ENCODE peak calls at places on chromosomes 12 and 14, in eight cellular contexts. One of them, this sample, is unnamed.

GRCh38 chr12:56104815-56105476 is 587 bp downstream of the PA2G4 start:
- DNase-seq in kidney epithelial cell: no peak
- DNase-seq in activated T-helper 2 cell treated with anti-CD3 and anti-CD28 coated beads, Interferon-gamma antibody, Interleukin-2, Interleukin-4, amounts not matched to agents 10 μg/mL and 5 μg/mL and 100 μg/mL, durations not matched to agents 14 hours and 24 hours and 36 hours: no peak
- DNase-seq in SK-N-SH: peak; percentile 57
- DNase-seq in LHCN-M2: peak; percentile 23
- DNase-seq in activated T-cell treated with anti-CD3 and anti-CD28 coated beads for 1 hour: no peak
- DNase-seq in effector CD8-positive, alpha-beta T cell: no peak
- DNase-seq in activated CD4-positive, alpha-beta memory T cell treated with anti-CD3 and anti-CD28 coated beads for 36 hours: peak; percentile 42
- DNase-seq in this sample: peak; percentile 5

GRCh38 chr14:105873870-105874512 is 347.6 kb downstream of the TMEM121 start:
- DNase-seq in kidney epithelial cell: no peak
- DNase-seq in activated T-helper 2 cell treated with anti-CD3 and anti-CD28 coated beads, Interferon-gamma antibody, Interleukin-2, Interleukin-4, amounts not matched to agents 10 μg/mL and 5 μg/mL and 100 μg/mL, durations not matched to agents 14 hours and 24 hours and 36 hours: no peak
- DNase-seq in SK-N-SH: no peak
- DNase-seq in LHCN-M2: no peak
- DNase-seq in activated T-cell treated with anti-CD3 and anti-CD28 coated beads for 1 hour: no peak
- DNase-seq in effector CD8-positive, alpha-beta T cell: no peak
- DNase-seq in activated CD4-positive, alpha-beta memory T cell treated with anti-CD3 and anti-CD28 coated beads for 36 hours: no peak
- DNase-seq in this sample: no peak

GRCh38 chr12:52540531-52540930 is 12.4 kb downstream of the KRT71 start:
- DNase-seq in kidney epithelial cell: no peak
- DNase-seq in activated T-helper 2 cell treated with anti-CD3 and anti-CD28 coated beads, Interferon-gamma antibody, Interleukin-2, Interleukin-4, amounts not matched to agents 10 μg/mL and 5 μg/mL and 100 μg/mL, durations not matched to agents 14 hours and 24 hours and 36 hours: no peak
- DNase-seq in SK-N-SH: no peak
- DNase-seq in LHCN-M2: no peak
- DNase-seq in activated T-cell treated with anti-CD3 and anti-CD28 coated beads for 1 hour: no peak
- DNase-seq in effector CD8-positive, alpha-beta T cell: no peak
- DNase-seq in activated CD4-positive, alpha-beta memory T cell treated with anti-CD3 and anti-CD28 coated beads for 36 hours: no peak
- DNase-seq in this sample: no peak

GRCh38 chr12:66087365-66087943 is 43.1 kb downstream of the LLPH start:
- DNase-seq in kidney epithelial cell: no peak
- DNase-seq in activated T-helper 2 cell treated with anti-CD3 and anti-CD28 coated beads, Interferon-gamma antibody, Interleukin-2, Interleukin-4, amounts not matched to agents 10 μg/mL and 5 μg/mL and 100 μg/mL, durations not matched to agents 14 hours and 24 hours and 36 hours: peak; percentile 17
- DNase-seq in SK-N-SH: peak; percentile 38
- DNase-seq in LHCN-M2: peak; percentile 78
- DNase-seq in activated T-cell treated with anti-CD3 and anti-CD28 coated beads for 1 hour: peak; percentile 26
- DNase-seq in effector CD8-positive, alpha-beta T cell: peak; percentile 14
- DNase-seq in activated CD4-positive, alpha-beta memory T cell treated with anti-CD3 and anti-CD28 coated beads for 36 hours: peak; percentile 65
- DNase-seq in this sample: peak; percentile 73

GRCh38 chr12:89364631-89365030 is 12.3 kb upstream of the DUSP6 start:
- DNase-seq in kidney epithelial cell: no peak
- DNase-seq in activated T-helper 2 cell treated with anti-CD3 and anti-CD28 coated beads, Interferon-gamma antibody, Interleukin-2, Interleukin-4, amounts not matched to agents 10 μg/mL and 5 μg/mL and 100 μg/mL, durations not matched to agents 14 hours and 24 hours and 36 hours: no peak
- DNase-seq in SK-N-SH: no peak
- DNase-seq in LHCN-M2: no peak
- DNase-seq in activated T-cell treated with anti-CD3 and anti-CD28 coated beads for 1 hour: no peak
- DNase-seq in effector CD8-positive, alpha-beta T cell: no peak
- DNase-seq in activated CD4-positive, alpha-beta memory T cell treated with anti-CD3 and anti-CD28 coated beads for 36 hours: no peak
- DNase-seq in this sample: no peak

GRCh38 chr14:99909500-99910064 is 116.4 kb downstream of the EML1 start:
- DNase-seq in kidney epithelial cell: no peak
- DNase-seq in activated T-helper 2 cell treated with anti-CD3 and anti-CD28 coated beads, Interferon-gamma antibody, Interleukin-2, Interleukin-4, amounts not matched to agents 10 μg/mL and 5 μg/mL and 100 μg/mL, durations not matched to agents 14 hours and 24 hours and 36 hours: no peak
- DNase-seq in SK-N-SH: no peak
- DNase-seq in LHCN-M2: peak; percentile 14
- DNase-seq in activated T-cell treated with anti-CD3 and anti-CD28 coated beads for 1 hour: no peak
- DNase-seq in effector CD8-positive, alpha-beta T cell: no peak
- DNase-seq in activated CD4-positive, alpha-beta memory T cell treated with anti-CD3 and anti-CD28 coated beads for 36 hours: no peak
- DNase-seq in this sample: no peak

GRCh38 chr14:65412189-65412846 is at the start of gene FUT8:
- DNase-seq in kidney epithelial cell: peak; percentile 79
- DNase-seq in activated T-helper 2 cell treated with anti-CD3 and anti-CD28 coated beads, Interferon-gamma antibody, Interleukin-2, Interleukin-4, amounts not matched to agents 10 μg/mL and 5 μg/mL and 100 μg/mL, durations not matched to agents 14 hours and 24 hours and 36 hours: peak; percentile 90
- DNase-seq in SK-N-SH: peak; percentile 95
- DNase-seq in LHCN-M2: peak; percentile 94
- DNase-seq in activated T-cell treated with anti-CD3 and anti-CD28 coated beads for 1 hour: peak; percentile 94
- DNase-seq in effector CD8-positive, alpha-beta T cell: peak; percentile 90
- DNase-seq in activated CD4-positive, alpha-beta memory T cell treated with anti-CD3 and anti-CD28 coated beads for 36 hours: peak; percentile 96
- DNase-seq in this sample: peak; percentile 97

GRCh38 chr12:40616383-40616900 is 75.8 kb upstream of the CNTN1 start:
- DNase-seq in kidney epithelial cell: no peak
- DNase-seq in activated T-helper 2 cell treated with anti-CD3 and anti-CD28 coated beads, Interferon-gamma antibody, Interleukin-2, Interleukin-4, amounts not matched to agents 10 μg/mL and 5 μg/mL and 100 μg/mL, durations not matched to agents 14 hours and 24 hours and 36 hours: no peak
- DNase-seq in SK-N-SH: peak; percentile 19
- DNase-seq in LHCN-M2: no peak
- DNase-seq in activated T-cell treated with anti-CD3 and anti-CD28 coated beads for 1 hour: no peak
- DNase-seq in effector CD8-positive, alpha-beta T cell: no peak
- DNase-seq in activated CD4-positive, alpha-beta memory T cell treated with anti-CD3 and anti-CD28 coated beads for 36 hours: no peak
- DNase-seq in this sample: no peak

GRCh38 chr14:61229475-61229888 is 51.7 kb downstream of the TMEM30B start:
- DNase-seq in kidney epithelial cell: no peak
- DNase-seq in activated T-helper 2 cell treated with anti-CD3 and anti-CD28 coated beads, Interferon-gamma antibody, Interleukin-2, Interleukin-4, amounts not matched to agents 10 μg/mL and 5 μg/mL and 100 μg/mL, durations not matched to agents 14 hours and 24 hours and 36 hours: no peak
- DNase-seq in SK-N-SH: no peak
- DNase-seq in LHCN-M2: no peak
- DNase-seq in activated T-cell treated with anti-CD3 and anti-CD28 coated beads for 1 hour: no peak
- DNase-seq in effector CD8-positive, alpha-beta T cell: no peak
- DNase-seq in activated CD4-positive, alpha-beta memory T cell treated with anti-CD3 and anti-CD28 coated beads for 36 hours: no peak
- DNase-seq in this sample: no peak

GRCh38 chr12:28780096-28780495 is 369.0 kb upstream of the FAR2 start:
- DNase-seq in kidney epithelial cell: peak; percentile 65
- DNase-seq in activated T-helper 2 cell treated with anti-CD3 and anti-CD28 coated beads, Interferon-gamma antibody, Interleukin-2, Interleukin-4, amounts not matched to agents 10 μg/mL and 5 μg/mL and 100 μg/mL, durations not matched to agents 14 hours and 24 hours and 36 hours: no peak
- DNase-seq in SK-N-SH: no peak
- DNase-seq in LHCN-M2: peak; percentile 49
- DNase-seq in activated T-cell treated with anti-CD3 and anti-CD28 coated beads for 1 hour: no peak
- DNase-seq in effector CD8-positive, alpha-beta T cell: no peak
- DNase-seq in activated CD4-positive, alpha-beta memory T cell treated with anti-CD3 and anti-CD28 coated beads for 36 hours: no peak
- DNase-seq in this sample: peak; percentile 54

GRCh38 chr14:91372680-91373495 is 44.7 kb downstream of the CCDC88C start:
- DNase-seq in kidney epithelial cell: no peak
- DNase-seq in activated T-helper 2 cell treated with anti-CD3 and anti-CD28 coated beads, Interferon-gamma antibody, Interleukin-2, Interleukin-4, amounts not matched to agents 10 μg/mL and 5 μg/mL and 100 μg/mL, durations not matched to agents 14 hours and 24 hours and 36 hours: no peak
- DNase-seq in SK-N-SH: peak; percentile 70
- DNase-seq in LHCN-M2: no peak
- DNase-seq in activated T-cell treated with anti-CD3 and anti-CD28 coated beads for 1 hour: no peak
- DNase-seq in effector CD8-positive, alpha-beta T cell: no peak
- DNase-seq in activated CD4-positive, alpha-beta memory T cell treated with anti-CD3 and anti-CD28 coated beads for 36 hours: peak; percentile 59
- DNase-seq in this sample: no peak

GRCh38 chr14:69360438-69361108 is 37.5 kb downstream of the ERH start:
- DNase-seq in kidney epithelial cell: no peak
- DNase-seq in activated T-helper 2 cell treated with anti-CD3 and anti-CD28 coated beads, Interferon-gamma antibody, Interleukin-2, Interleukin-4, amounts not matched to agents 10 μg/mL and 5 μg/mL and 100 μg/mL, durations not matched to agents 14 hours and 24 hours and 36 hours: no peak
- DNase-seq in SK-N-SH: no peak
- DNase-seq in LHCN-M2: peak; percentile 26
- DNase-seq in activated T-cell treated with anti-CD3 and anti-CD28 coated beads for 1 hour: no peak
- DNase-seq in effector CD8-positive, alpha-beta T cell: no peak
- DNase-seq in activated CD4-positive, alpha-beta memory T cell treated with anti-CD3 and anti-CD28 coated beads for 36 hours: peak; percentile 50
- DNase-seq in this sample: no peak

This sample was measured in AG10803.